ENCODE peak calls at places on chromosomes 12 and 14, in six cellular contexts. E is GM23338, Q is GM12891, T is stomach, I is esophagus muscularis mucosa, P is breast epithelium. H is an unnamed sample.

GRCh38 chr12:81863406-81863805 is 104.3 kb upstream of the PPFIA2 start:
- DNase-seq in I (no peak), E (peak; percentile 26), T (no peak), Q (no peak), P (no peak), H (no peak)

GRCh38 chr14:103329421-103330347 is 4.4 kb upstream of the EIF5 start:
- DNase-seq in Q (no peak), P (no peak), I (no peak), T (peak; percentile 55), E (no peak), H (no peak)

GRCh38 chr12:132525011-132525832 is 35.3 kb downstream of the FBRSL1 start:
- DNase-seq in Q (no peak), E (no peak), P (no peak), T (no peak), I (no peak), H (no peak)

GRCh38 chr12:53174881-53175491 is 5.5 kb upstream of the ZNF740 start:
- DNase-seq in P (no peak), E (peak; percentile 95), Q (no peak), T (no peak), I (no peak), H (no peak)

GRCh38 chr12:63862187-63863107 is 17.9 kb downstream of the SRGAP1 start:
- DNase-seq in Q (no peak), E (peak; percentile 23), I (peak; percentile 8), P (peak; percentile 38), T (peak; percentile 62), H (no peak)

GRCh38 chr12:132955094-132955932 is 793 bp downstream of the ZNF605 start:
- DNase-seq in T (peak; percentile 28), P (no peak), E (peak; percentile 52), I (no peak), Q (no peak), H (no peak)

GRCh38 chr14:24249230-24250021 is 7.0 kb upstream of the TINF2 start:
- DNase-seq in Q (no peak), I (no peak), P (no peak), E (no peak), T (no peak), H (no peak)

GRCh38 chr14:71486274-71486673 is 446.0 kb upstream of the RGS6 start:
- DNase-seq in P (no peak), I (no peak), T (no peak), E (no peak), Q (no peak), H (no peak)

GRCh38 chr14:71264260-71264659 is 357.0 kb downstream of the PCNX1 start:
- DNase-seq in Q (no peak), T (no peak), P (no peak), I (no peak), E (peak; percentile 13), H (no peak)

GRCh38 chr12:42696424-42697149 is 107.0 kb upstream of the PRICKLE1 start:
- DNase-seq in P (peak; percentile 65), E (no peak), I (peak; percentile 96), T (peak; percentile 47), Q (no peak), H (peak; percentile 92)

GRCh38 chr14:49959822-49960408 is 67.0 kb downstream of the ARF6 start:
- DNase-seq in P (no peak), Q (peak; percentile 31), I (no peak), E (no peak), T (no peak), H (no peak)

DNA sequence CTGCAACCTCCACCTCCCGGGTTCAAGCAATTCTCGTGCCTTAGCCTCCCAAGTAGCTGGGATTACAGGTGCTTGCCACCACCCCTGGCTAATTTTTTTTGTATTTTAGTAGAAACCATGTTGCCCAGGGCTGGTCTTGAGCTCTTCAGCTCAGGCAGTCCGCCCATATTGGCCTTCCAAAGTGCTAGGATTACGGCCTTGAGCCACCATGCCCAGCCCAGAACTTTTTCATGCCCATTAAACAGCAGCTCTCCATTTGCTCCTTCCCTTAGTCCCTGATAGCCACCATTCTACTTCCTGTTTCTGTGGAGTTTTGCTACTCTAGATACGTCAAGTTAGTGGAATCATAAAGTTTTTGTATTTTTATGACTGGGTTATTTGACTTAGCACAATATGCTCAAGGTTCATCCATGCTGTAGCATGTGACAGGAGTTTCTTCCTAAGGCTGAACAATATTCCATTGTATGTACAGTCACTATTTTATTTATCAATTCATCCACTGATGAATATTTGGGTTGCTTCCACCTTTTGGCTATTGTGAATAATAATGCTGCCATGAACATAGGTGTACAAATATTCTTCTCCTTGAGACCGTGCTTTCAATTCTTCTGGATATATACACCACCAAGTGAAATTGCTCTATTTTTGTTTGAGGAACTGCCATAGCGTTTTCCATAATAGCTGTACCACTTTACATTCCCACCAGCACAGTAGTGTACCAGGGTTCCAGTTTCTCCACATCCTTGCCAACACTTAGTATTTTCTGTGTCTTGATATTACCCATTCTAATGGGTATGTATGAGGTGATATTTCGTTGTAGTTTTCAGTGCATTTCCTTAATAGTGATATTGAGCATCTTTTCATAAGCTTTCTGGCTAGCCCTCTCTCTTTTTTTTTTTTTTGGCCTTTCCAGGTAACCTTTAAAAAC is 15.0 kb downstream of the ATF1 start:
- DNase-seq in P (no peak), T (no peak), E (no peak), Q (no peak), I (no peak), H (no peak)
- TF ChIP-seq POLR2AphosphoS5 in P (no peak), T (no peak), E (no peak), Q (no peak), I (no peak), H (no peak)

GRCh38 chr12:128586630-128587029 is 237.1 kb downstream of the SLC15A4 start:
- DNase-seq in P (no peak), T (no peak), Q (no peak), I (no peak), E (no peak), H (no peak)

GRCh38 chr12:128587918-128588317 is 235.8 kb downstream of the SLC15A4 start:
- DNase-seq in P (no peak), Q (no peak), T (no peak), I (no peak), E (no peak), H (no peak)

GRCh38 chr12:128595609-128596008 is 228.1 kb downstream of the SLC15A4 start:
- DNase-seq in E (no peak), I (no peak), Q (no peak), T (no peak), P (no peak), H (no peak)

GRCh38 chr12:128592345-128592744 is 231.4 kb downstream of the SLC15A4 start:
- DNase-seq in T (no peak), I (no peak), Q (no peak), E (no peak), P (no peak), H (no peak)
- TF ChIP-seq POLR2AphosphoS5 in T (no peak), I (no peak), Q (no peak), E (no peak), P (no peak), H (no peak)

DNA sequence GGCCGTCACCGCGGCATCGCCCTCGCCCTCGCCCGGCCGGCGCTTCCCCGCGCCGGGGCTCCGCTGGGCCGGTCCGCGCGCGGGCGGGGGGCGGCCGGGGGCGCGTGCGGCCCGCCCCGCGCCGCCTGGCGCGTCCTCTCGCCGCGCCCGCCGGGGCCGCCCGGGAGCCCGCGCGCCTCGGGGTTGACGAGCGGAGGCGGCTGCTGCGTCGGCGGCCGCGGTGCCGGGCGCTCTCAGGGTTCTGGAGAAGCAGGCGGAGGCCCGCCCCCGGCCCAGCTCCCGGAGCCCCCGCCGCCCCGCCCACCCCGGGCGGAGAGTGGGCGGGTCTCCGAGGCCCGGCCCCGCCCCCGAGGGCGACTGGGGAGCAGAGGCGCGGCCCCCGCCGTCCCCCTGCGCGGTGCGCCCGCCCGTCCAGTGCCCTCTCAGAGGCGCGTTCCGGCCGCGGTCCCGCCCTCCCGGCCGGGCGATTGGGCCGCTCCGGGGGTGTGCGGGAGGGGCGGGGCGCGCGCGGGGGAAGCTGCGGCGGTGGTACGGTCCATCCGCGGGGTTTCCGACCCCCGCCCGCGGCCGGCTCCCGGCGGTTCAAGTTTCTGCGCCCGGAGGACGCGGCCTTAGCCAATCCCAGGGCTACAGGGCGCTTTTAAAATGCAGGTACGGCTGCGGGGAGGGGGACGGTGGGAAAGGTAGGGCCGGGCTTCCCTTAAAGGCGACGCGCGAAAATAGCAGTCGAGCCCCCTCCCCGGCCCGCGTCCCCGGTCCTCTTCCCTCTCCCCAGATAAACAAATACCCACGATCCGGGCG is at the start of gene CCDC85C:
- DNase-seq in I (peak; percentile 97), P (peak; percentile 95), T (peak; percentile 97), Q (peak; percentile 95), E (peak; percentile 99), H (peak; percentile 91)
- TF ChIP-seq POLR2AphosphoS5 in I (peak; percentile 65), P (peak; percentile 24), T (peak; percentile 28), Q (no peak), E (peak; percentile 54), H (no peak)

GRCh38 chr12:13205809-13206559 is 9.5 kb downstream of the EMP1 start:
- DNase-seq in Q (no peak), I (no peak), P (no peak), T (no peak), E (no peak), H (no peak)
- TF ChIP-seq POLR2AphosphoS5 in Q (no peak), I (no peak), P (peak; percentile 10), T (no peak), E (no peak), H (no peak)

GRCh38 chr12:130924946-130925345 is 28.8 kb upstream of the ADGRD1 start:
- DNase-seq in P (no peak), I (no peak), E (no peak), Q (no peak), T (no peak), H (no peak)

GRCh38 chr12:130929363-130929762 is 24.3 kb upstream of the ADGRD1 start:
- DNase-seq in E (no peak), I (no peak), Q (no peak), P (no peak), T (no peak), H (no peak)

GRCh38 chr12:130922584-130922983 is 31.1 kb upstream of the ADGRD1 start:
- DNase-seq in I (no peak), E (no peak), Q (no peak), P (no peak), T (no peak), H (no peak)

GRCh38 chr12:130920711-130921381 is 32.9 kb upstream of the ADGRD1 start:
- DNase-seq in I (no peak), T (peak; percentile 33), E (no peak), P (no peak), Q (no peak), H (peak; percentile 93)

GRCh38 chr12:130925616-130926015 is 28.1 kb upstream of the ADGRD1 start:
- DNase-seq in Q (no peak), T (no peak), I (no peak), P (no peak), E (no peak), H (no peak)
- TF ChIP-seq POLR2AphosphoS5 in Q (no peak), T (no peak), I (peak; percentile 65), P (no peak), E (no peak), H (no peak)